ENCODE peak calls at places on chromosomes 2 and 18, in six cellular contexts. X is K562, I is HepG2, S is GM12891, Z is H1, U is GM12878. P is an unnamed sample.

GRCh38 chr2:146979746-146980145 is 865.1 kb upstream of the ACVR2A start:
- DNase-seq in Z (no peak), S (no peak), I (no peak), X (no peak), U (no peak), P (no peak)

GRCh38 chr18:25630682-25631081 is 278.7 kb upstream of the ZNF521 start:
- DNase-seq in Z (no peak), U (no peak), I (no peak), X (no peak), S (no peak), P (no peak)

GRCh38 chr2:101971836-101972235 is 19.9 kb upstream of the IL1R2 start:
- DNase-seq in X (no peak), S (no peak), I (no peak), Z (no peak), U (no peak), P (no peak)

GRCh38 chr2:129887688-129888266 is 91.7 kb upstream of the RAB6C start:
- DNase-seq in U (no peak), S (no peak), I (no peak), X (no peak), Z (no peak), P (no peak)

GRCh38 chr2:18721038-18721922 is 131.9 kb upstream of the NT5C1B start:
- DNase-seq in I (no peak), U (no peak), Z (no peak), S (no peak), X (no peak), P (no peak)

GRCh38 chr2:222811828-222812227 is 49.0 kb upstream of the ACSL3 start:
- DNase-seq in Z (no peak), S (no peak), U (no peak), I (no peak), X (no peak), P (no peak)

GRCh38 chr2:229445013-229445412 is 173.9 kb upstream of the PID1 start:
- DNase-seq in I (peak), S (no peak), X (no peak), Z (peak), U (no peak), P (no peak)

GRCh38 chr2:176188969-176189665 is 649 bp downstream of the HOXD1 start:
- DNase-seq in Z (no peak), S (no peak), I (no peak), U (no peak), X (no peak), P (no peak)

GRCh38 chr18:6921571-6921970 is 192.1 kb downstream of the ARHGAP28 start:
- DNase-seq in I (no peak), S (no peak), X (no peak), Z (no peak), U (no peak), P (no peak)

GRCh38 chr2:27527182-27527581 is 30.5 kb downstream of the GCKR start:
- DNase-seq in Z (no peak), S (no peak), X (no peak), I (no peak), U (no peak), P (no peak)

GRCh38 chr18:6741290-6741689 is 11.8 kb downstream of the ARHGAP28 start:
- DNase-seq in X (no peak), Z (no peak), I (no peak), S (no peak), U (no peak), P (no peak)

GRCh38 chr2:69521747-69522146 is 84.5 kb upstream of the NFU1 start:
- DNase-seq in U (no peak), Z (no peak), X (no peak), I (no peak), S (no peak), P (no peak)

GRCh38 chr2:69797836-69798465 is 31.5 kb upstream of the GMCL1 start:
- DNase-seq in X (no peak), S (no peak), U (no peak), Z (no peak), I (no peak), P (no peak)

GRCh38 chr2:71746946-71747501 is 293.7 kb downstream of the DYSF start:
- DNase-seq in I (no peak), S (no peak), X (peak), Z (no peak), U (no peak), P (no peak)

GRCh38 chr2:134083548-134083947 is 170.3 kb upstream of the MGAT5 start:
- DNase-seq in Z (no peak), S (no peak), U (no peak), I (no peak), X (no peak), P (no peak)

GRCh38 chr2:223797811-223798721 is 39.3 kb downstream of the AP1S3 start:
- DNase-seq in X (no peak), S (peak), I (peak), U (peak), Z (no peak), P (peak)

GRCh38 chr18:9001209-9001608 is 101.3 kb upstream of the NDUFV2 start:
- DNase-seq in I (no peak), U (no peak), Z (no peak), X (no peak), S (no peak), P (no peak)

GRCh38 chr2:9071032-9071431 is 67.5 kb upstream of the MBOAT2 start:
- DNase-seq in I (peak), Z (peak), X (peak), S (no peak), U (no peak), P (no peak)

GRCh38 chr2:229447227-229447626 is 176.1 kb upstream of the PID1 start:
- DNase-seq in I (no peak), Z (no peak), X (no peak), S (no peak), U (no peak), P (no peak)

GRCh38 chr2:197657562-197657961 is 17.8 kb downstream of the RFTN2 start:
- DNase-seq in X (no peak), Z (no peak), I (no peak), U (no peak), S (no peak), P (no peak)

GRCh38 chr2:100202567-100202966 is 60.2 kb upstream of the AFF3 start:
- DNase-seq in I (no peak), Z (no peak), U (no peak), X (no peak), S (no peak), P (no peak)

GRCh38 chr18:48385595-48385994 is 23.6 kb downstream of the ZBTB7C start:
- DNase-seq in X (no peak), S (no peak), U (no peak), I (no peak), Z (no peak), P (no peak)

GRCh38 chr2:42859006-42859552 is 66.7 kb upstream of the HAAO start:
- DNase-seq in I (peak), Z (peak), X (peak), S (peak), U (peak), P (peak)

GRCh38 chr2:230684222-230685164 is 28.1 kb upstream of the CAB39 start:
- DNase-seq in X (no peak), U (no peak), I (peak), S (no peak), Z (no peak), P (no peak)

GRCh38 chr2:79393806-79394484 is 118.9 kb upstream of the CTNNA2 start:
- DNase-seq in U (no peak), X (no peak), Z (no peak), S (no peak), I (peak), P (no peak)

GRCh38 chr2:55985406-55985805 is 61.8 kb upstream of the EFEMP1 start:
- DNase-seq in U (peak), X (no peak), Z (no peak), I (no peak), S (no peak), P (no peak)

GRCh38 chr2:19684516-19684915 is 217.3 kb downstream of the TTC32 start:
- DNase-seq in I (no peak), Z (no peak), X (no peak), S (no peak), U (no peak), P (no peak)

GRCh38 chr2:218720048-218721041 is 9.7 kb downstream of the TTLL4 start:
- DNase-seq in Z (no peak), U (no peak), I (no peak), S (no peak), X (no peak), P (no peak)

GRCh38 chr18:79544386-79544963 is 135.1 kb upstream of the CTDP1 start:
- DNase-seq in S (no peak), U (no peak), Z (no peak), X (no peak), I (no peak), P (no peak)

GRCh38 chr18:75238786-75239185 is 28.2 kb downstream of the TSHZ1 start:
- DNase-seq in X (no peak), Z (no peak), U (no peak), I (no peak), S (no peak), P (no peak)

GRCh38 chr2:62266433-62267038 is 70.6 kb downstream of the B3GNT2 start:
- DNase-seq in U (no peak), I (no peak), X (no peak), S (no peak), Z (peak), P (no peak)

GRCh38 chr18:53153800-53154199 is 813.8 kb downstream of the DCC start:
- DNase-seq in I (no peak), U (no peak), S (no peak), Z (no peak), X (no peak), P (no peak)

GRCh38 chr2:16716051-16716450 is 50.4 kb upstream of the CYRIA start:
- DNase-seq in Z (no peak), X (no peak), S (no peak), I (no peak), U (no peak), P (no peak)

GRCh38 chr2:218028562-218029348 is 26.0 kb upstream of the TNS1 start:
- DNase-seq in U (no peak), Z (no peak), X (no peak), S (peak), I (no peak), P (no peak)

GRCh38 chr2:112181571-112182290 is 43.5 kb downstream of the FBLN7 start:
- DNase-seq in Z (no peak), U (no peak), I (no peak), X (no peak), S (no peak), P (no peak)

GRCh38 chr2:194883711-194884110 is 773.3 kb upstream of the SLC39A10 start:
- DNase-seq in Z (no peak), X (no peak), U (no peak), S (no peak), I (no peak), P (no peak)

GRCh38 chr2:229856416-229856815 is 65.4 kb downstream of the TRIP12 start:
- DNase-seq in U (no peak), S (peak), X (no peak), Z (no peak), I (no peak), P (no peak)

GRCh38 chr2:171712051-171712450 is 24.8 kb downstream of the DYNC1I2 start:
- DNase-seq in I (no peak), Z (no peak), U (no peak), X (no peak), S (no peak), P (no peak)
- TF ChIP-seq POLR2AphosphoS5 in I (no peak), Z (no peak), U (no peak), X (no peak), S (no peak), P (no peak)

DNA sequence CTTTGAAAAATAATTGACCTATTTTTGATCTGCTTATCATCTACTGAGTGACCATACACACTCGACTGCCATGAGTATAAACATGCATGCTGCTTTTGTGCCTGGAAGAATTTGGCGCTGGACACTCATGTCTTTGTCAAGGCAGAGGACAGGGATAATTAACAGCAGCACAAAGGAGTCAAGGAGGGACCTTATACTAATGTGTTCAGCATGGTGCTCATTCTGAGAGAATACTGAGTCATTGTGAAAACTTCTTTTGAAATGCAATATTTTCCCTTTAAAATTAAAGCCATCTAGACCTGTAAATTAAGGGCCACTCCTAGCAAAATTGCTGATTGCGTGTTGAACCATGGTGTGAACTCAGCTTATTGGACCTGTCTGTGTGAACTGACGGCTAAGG is 116.3 kb downstream of the ZNF532 start:
- DNase-seq in U (no peak), X (no peak), S (no peak), I (no peak), Z (no peak), P (no peak)
- TF ChIP-seq TAF1 in U (no peak), X (no peak), S (no peak), I (no peak), Z (no peak), P (no peak)

GRCh38 chr2:148658807-148659722 is 14.5 kb downstream of the EPC2 start:
- DNase-seq in S (peak), X (no peak), I (no peak), Z (no peak), U (peak), P (no peak)

GRCh38 chr2:148660999-148661398 is 16.4 kb downstream of the EPC2 start:
- DNase-seq in I (no peak), S (no peak), Z (no peak), U (no peak), X (no peak), P (no peak)

GRCh38 chr2:148653437-148653836 is 8.9 kb downstream of the EPC2 start:
- DNase-seq in Z (no peak), X (no peak), S (no peak), U (peak), I (no peak), P (no peak)

GRCh38 chr2:148654414-148654813 is 9.9 kb downstream of the EPC2 start:
- DNase-seq in I (no peak), X (no peak), Z (no peak), S (no peak), U (no peak), P (no peak)

GRCh38 chr2:148656516-148656915 is 12.0 kb downstream of the EPC2 start:
- DNase-seq in Z (no peak), S (no peak), U (no peak), X (no peak), I (no peak), P (no peak)
- TF ChIP-seq POLR2A in Z (no peak), S (no peak), U (no peak), X (no peak), I (no peak), P (no peak)

DNA sequence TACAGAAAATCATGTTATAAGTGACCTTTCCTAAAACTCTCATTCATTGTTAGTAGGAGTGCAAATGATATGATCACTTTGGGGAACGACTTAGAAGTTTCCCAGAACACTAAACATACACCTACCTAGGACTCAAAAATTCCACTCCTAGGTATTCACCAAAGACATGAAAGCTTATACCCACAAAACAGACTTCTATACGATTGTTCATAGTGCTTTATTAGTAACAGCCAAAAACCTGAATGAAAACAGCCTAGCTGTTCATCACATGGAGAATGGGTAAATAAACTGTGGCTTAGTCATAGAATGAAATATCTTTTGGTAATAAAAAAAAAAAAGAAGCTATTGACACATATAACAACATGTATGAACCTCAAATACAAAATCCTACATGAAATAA is 8.8 kb downstream of the NOL10 start:
- DNase-seq in S (no peak), I (no peak), X (no peak), Z (no peak), U (no peak), P (no peak)
- TF ChIP-seq POLR2AphosphoS5 in S (no peak), I (no peak), X (no peak), Z (no peak), U (no peak), P (no peak)

GRCh38 chr2:216222650-216223352 is 113.7 kb downstream of the XRCC5 start:
- DNase-seq in I (no peak), U (peak), S (no peak), Z (no peak), X (no peak), P (no peak)
- TF ChIP-seq TAF1 in I (no peak), U (no peak), S (no peak), Z (no peak), X (no peak), P (no peak)

DNA sequence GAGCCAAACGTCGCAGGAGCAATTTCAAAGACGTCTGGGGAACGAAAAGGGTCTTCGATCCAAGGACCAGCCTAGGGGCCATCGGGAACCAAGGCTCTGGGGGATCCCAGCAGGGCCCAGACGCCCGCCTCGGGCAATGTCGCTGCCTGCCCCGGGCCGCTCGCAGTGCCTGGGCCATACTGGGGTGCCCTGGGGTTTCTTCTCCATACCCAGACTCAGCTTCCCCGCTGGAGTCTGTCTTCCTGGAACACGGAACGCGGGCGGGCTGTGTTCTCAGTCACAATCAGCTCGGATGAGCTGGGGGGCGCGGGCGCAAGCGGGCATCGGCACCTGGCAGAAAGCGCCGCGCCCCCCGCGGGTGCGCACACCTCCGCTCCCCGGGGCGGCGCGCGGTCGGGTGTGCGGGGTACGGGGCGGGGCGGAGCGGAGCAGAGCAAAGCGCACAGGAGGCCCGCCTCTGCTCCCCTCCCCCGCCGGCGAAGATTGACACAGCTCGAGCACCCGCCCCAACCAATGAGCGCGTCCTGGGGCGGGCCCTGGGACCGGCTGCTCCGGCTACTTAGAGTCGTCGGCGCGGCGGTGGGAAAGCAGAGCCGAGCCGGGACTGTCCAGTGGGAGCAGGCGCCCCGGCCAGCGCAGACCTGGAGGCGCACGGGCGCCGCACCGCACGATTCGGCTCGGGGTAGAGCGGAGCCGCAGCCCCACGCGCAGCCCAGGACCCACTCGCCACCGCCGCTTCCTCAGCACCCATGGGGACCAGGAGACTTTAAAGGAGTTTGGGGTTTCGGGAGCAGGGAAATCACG is at the start of gene LRATD1:
- DNase-seq in S (no peak), I (peak), X (peak), U (no peak), Z (peak), P (no peak)
- TF ChIP-seq POLR2A in S (no peak), I (no peak), X (no peak), U (no peak), Z (peak), P (no peak)

GRCh38 chr2:158095912-158096311 is 5.8 kb upstream of the UPP2 start:
- DNase-seq in I (peak), U (no peak), Z (no peak), S (no peak), X (no peak), P (no peak)
- TF ChIP-seq POLR2AphosphoS5 in I (no peak), U (no peak), Z (no peak), S (no peak), X (no peak), P (no peak)

P was measured in GM12892.